ENCODE peak calls at places on chromosomes 2 and 18, in nine cellular contexts. N is stimulated activated CD8-positive, alpha-beta memory T cell treated with anti-CD3 and anti-CD28 coated beads, Interleukin-15, amount 100 ng/mL, for 24 hours; T is LoVo; Z is ovary; X is COR-L47; B is stimulated activated CD4-positive, alpha-beta T cell treated with anti-CD3 and anti-CD28 coated beads, Interleukin-4, amount 100 ng/mL, for 48 hours; G is HuH-7.5; U is K562; Y is HT-29. O is an unnamed sample.

GRCh38 chr2:99801304-99801909 is 311.6 kb upstream of the REV1 start:
- DNase-seq in N (no peak), T (no peak), Z (no peak), X (no peak), B (no peak), G (no peak), U (no peak), Y (no peak), O (no peak)

GRCh38 chr2:223674998-223675609 is 72.9 kb upstream of the SCG2 start:
- DNase-seq in N (no peak), T (no peak), Z (no peak), X (peak), B (no peak), G (no peak), U (peak), Y (peak), O (peak)

GRCh38 chr2:145287686-145288085 is 767.8 kb upstream of the ZEB2 start:
- DNase-seq in N (no peak), T (no peak), Z (no peak), X (no peak), B (no peak), G (no peak), U (no peak), Y (no peak), O (no peak)

GRCh38 chr2:226609361-226609760 is 190.3 kb downstream of the IRS1 start:
- DNase-seq in N (no peak), T (no peak), Z (no peak), X (no peak), B (no peak), G (no peak), U (peak), Y (no peak), O (peak)

GRCh38 chr2:160719116-160719515 is 225.5 kb upstream of the RBMS1 start:
- DNase-seq in N (no peak), T (no peak), Z (no peak), X (no peak), B (no peak), G (no peak), U (no peak), Y (no peak), O (peak)

GRCh38 chr2:229852565-229852964 is 69.2 kb downstream of the TRIP12 start:
- DNase-seq in N (no peak), T (no peak), Z (no peak), X (no peak), B (no peak), G (no peak), U (peak), Y (no peak), O (peak)

GRCh38 chr18:24987271-24987932 is 364.6 kb downstream of the ZNF521 start:
- DNase-seq in N (no peak), T (no peak), Z (no peak), X (no peak), B (no peak), G (no peak), U (no peak), Y (no peak), O (peak)

GRCh38 chr2:232927793-232928563 is 57.9 kb downstream of the SNORC start:
- DNase-seq in N (no peak), T (no peak), Z (no peak), X (peak), B (no peak), G (no peak), U (no peak), Y (no peak), O (no peak)

GRCh38 chr18:58337688-58338087 is 291.2 kb downstream of the ALPK2 start:
- DNase-seq in N (no peak), T (no peak), Z (peak), X (no peak), B (no peak), G (no peak), U (no peak), Y (no peak), O (no peak)

GRCh38 chr18:29488617-29489016 is 1311.7 kb upstream of the CDH2 start:
- DNase-seq in N (no peak), T (no peak), Z (no peak), X (no peak), B (no peak), G (no peak), U (no peak), Y (no peak), O (peak)

GRCh38 chr2:35462226-35462983 is 893.2 kb upstream of the CRIM1 start:
- DNase-seq in N (no peak), T (no peak), Z (no peak), X (no peak), B (no peak), G (no peak), U (no peak), Y (no peak), O (no peak)

GRCh38 chr2:89767581-89768435 is 1076.3 kb downstream of the RPIA start:
- DNase-seq in N (no peak), T (no peak), Z (no peak), X (no peak), B (no peak), G (no peak), U (no peak), Y (no peak), O (no peak)

GRCh38 chr18:46324556-46324955 is 220.4 kb downstream of the HAUS1 start:
- DNase-seq in N (no peak), T (peak), Z (no peak), X (peak), B (no peak), G (no peak), U (peak), Y (peak), O (peak)

GRCh38 chr2:8268172-8268783 is 413.6 kb upstream of the ID2 start:
- DNase-seq in N (no peak), T (no peak), Z (peak), X (no peak), B (no peak), G (no peak), U (no peak), Y (no peak), O (peak)

GRCh38 chr2:223047260-223047761 is 4.7 kb upstream of the KCNE4 start:
- DNase-seq in N (no peak), T (no peak), Z (peak), X (no peak), B (no peak), G (no peak), U (no peak), Y (no peak), O (peak)

GRCh38 chr2:222309361-222309760 is 10.6 kb upstream of the PAX3 start:
- DNase-seq in N (no peak), T (no peak), Z (no peak), X (no peak), B (no peak), G (no peak), U (no peak), Y (no peak), O (peak)

GRCh38 chr2:10830203-10830602 is 17.6 kb upstream of the PDIA6 start:
- DNase-seq in N (no peak), T (no peak), Z (no peak), X (no peak), B (no peak), G (no peak), U (no peak), Y (no peak), O (no peak)

GRCh38 chr18:49572935-49573334 is 11.1 kb downstream of the LIPG start:
- DNase-seq in N (no peak), T (no peak), Z (no peak), X (no peak), B (no peak), G (peak), U (no peak), Y (no peak), O (no peak)

GRCh38 chr2:191976436-191976835 is 129.5 kb upstream of the CAVIN2 start:
- DNase-seq in N (no peak), T (no peak), Z (no peak), X (no peak), B (no peak), G (no peak), U (no peak), Y (no peak), O (peak)

GRCh38 chr2:33706410-33706809 is 107.3 kb upstream of the FAM98A start:
- DNase-seq in N (no peak), T (no peak), Z (no peak), X (no peak), B (no peak), G (no peak), U (no peak), Y (no peak), O (no peak)

O was measured in foreskin fibroblast.